ENCODE peak calls at places on chromosome X, in five cellular contexts. K, N, F, H and Q are unnamed samples.

GRCh38 chrX:75623535-75623934 is 100.7 kb upstream of the ZDHHC15 start:
- DNase-seq in K (no peak), N (no peak), F (no peak), H (no peak), Q (no peak)

GRCh38 chrX:111445485-111445884 is 33.5 kb upstream of the DCX start:
- DNase-seq in K (no peak), N (peak; percentile 37), F (no peak), H (no peak), Q (peak; percentile 18)

GRCh38 chrX:109475174-109475891 is 6.6 kb downstream of the GUCY2F start:
- DNase-seq in K (no peak), N (peak; percentile 61), F (no peak), H (peak; percentile 67), Q (peak; percentile 21)

GRCh38 chrX:135981010-135981409 is 4.2 kb upstream of the SLC9A6 start:
- DNase-seq in K (no peak), N (no peak), F (no peak), H (no peak), Q (no peak)

GRCh38 chrX:136344321-136344720 is 43.6 kb downstream of the ADGRG4 start:
- DNase-seq in K (no peak), N (no peak), F (no peak), H (no peak), Q (no peak)

GRCh38 chrX:155718964-155719586 is 106.3 kb upstream of the TMLHE start:
- DNase-seq in K (no peak), N (no peak), F (no peak), H (no peak), Q (no peak)

GRCh38 chrX:100297732-100298131 is 112.3 kb downstream of the PCDH19 start:
- DNase-seq in K (no peak), N (no peak), F (no peak), H (no peak), Q (no peak)

GRCh38 chrX:5068550-5068949 is 1160.1 kb downstream of the NLGN4X start:
- DNase-seq in K (no peak), N (no peak), F (no peak), H (no peak), Q (no peak)

GRCh38 chrX:42755820-42756219 is 22.1 kb downstream of the PPP1R2C start:
- DNase-seq in K (no peak), N (peak; percentile 68), F (no peak), H (no peak), Q (no peak)

GRCh38 chrX:20067709-20068315 is 48.9 kb downstream of the MAP7D2 start:
- DNase-seq in K (no peak), N (peak; percentile 87), F (peak; percentile 78), H (peak; percentile 76), Q (peak; percentile 72)

GRCh38 chrX:31251336-31251735 is 179.5 kb upstream of the FTHL17 start:
- DNase-seq in K (no peak), N (no peak), F (no peak), H (no peak), Q (no peak)

GRCh38 chrX:64195862-64196261 is 9.6 kb downstream of the AMER1 start:
- DNase-seq in K (no peak), N (no peak), F (no peak), H (no peak), Q (no peak)

GRCh38 chrX:46543441-46543840 is 1.8 kb downstream of the ZNF674 start:
- DNase-seq in K (no peak), N (no peak), F (no peak), H (no peak), Q (no peak)

GRCh38 chrX:9341305-9342201 is 123.3 kb upstream of the TBL1X start:
- DNase-seq in K (peak; percentile 59), N (peak; percentile 55), F (no peak), H (peak; percentile 60), Q (peak; percentile 51)

GRCh38 chrX:88135735-88136134 is 611.3 kb upstream of the CPXCR1 start:
- DNase-seq in K (no peak), N (no peak), F (no peak), H (no peak), Q (no peak)

GRCh38 chrX:41543668-41544067 is 96.5 kb downstream of the NYX start:
- DNase-seq in K (no peak), N (no peak), F (no peak), H (no peak), Q (no peak)

GRCh38 chrX:150577174-150577573 is 8.8 kb downstream of the MTM1 start:
- DNase-seq in K (no peak), N (no peak), F (no peak), H (no peak), Q (no peak)
- TF ChIP-seq CTCF in K (no peak), N (no peak), F (no peak), H (no peak), Q (no peak)

GRCh38 chrX:12372111-12372510 is 233.8 kb downstream of the FRMPD4 start:
- DNase-seq in K (no peak), N (no peak), F (no peak), H (no peak), Q (no peak)

GRCh38 chrX:12370444-12371089 is 232.3 kb downstream of the FRMPD4 start:
- DNase-seq in K (no peak), N (no peak), F (no peak), H (no peak), Q (peak; percentile 78)

GRCh38 chrX:12367254-12367653 is 229.0 kb downstream of the FRMPD4 start:
- DNase-seq in K (no peak), N (no peak), F (no peak), H (no peak), Q (no peak)
- TF ChIP-seq CTCF in K (no peak), N (no peak), F (no peak), H (no peak), Q (no peak)

DNA sequence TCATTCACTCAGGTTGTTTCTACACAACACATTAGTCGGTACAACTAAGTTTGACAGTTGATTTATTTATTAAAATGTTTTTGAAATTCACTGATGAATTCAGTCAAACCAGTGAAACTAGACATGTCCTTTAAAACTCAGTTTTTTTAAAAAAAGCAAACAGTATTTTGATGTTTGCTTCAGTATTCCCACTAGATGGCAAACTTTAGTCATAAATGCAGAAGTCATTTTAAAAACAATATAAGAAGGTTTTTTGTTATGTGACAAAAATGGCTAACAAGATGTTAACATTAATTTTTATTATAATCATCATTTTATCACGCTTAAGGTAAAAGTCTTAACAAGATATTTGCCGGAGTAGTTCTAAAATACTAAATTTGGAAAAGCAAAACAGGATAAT is 1337.8 kb upstream of the DIAPH2 start:
- DNase-seq in K (no peak), N (peak; percentile 10), F (no peak), H (no peak), Q (no peak)
- TF ChIP-seq CTCF in K (no peak), N (peak; percentile 25), F (no peak), H (no peak), Q (peak; percentile 57)

GRCh38 chrX:139203681-139204575 is 326.6 kb upstream of the F9 start:
- DNase-seq in K (no peak), N (no peak), F (no peak), H (peak; percentile 20), Q (no peak)
- TF ChIP-seq CTCF in K (no peak), N (peak; percentile 19), F (no peak), H (no peak), Q (no peak)